ENCODE peak calls at places on chromosomes 5 and 9, in ten cellular contexts. One of them, this sample, is unnamed.

GRCh38 chr5:73278693-73279092 is 105.7 kb downstream of the TMEM174 start:
- DNase-seq in AG09309: no peak
- DNase-seq in cardiac fibroblast: no peak
- DNase-seq in spleen: no peak
- DNase-seq in left lung: no peak
- DNase-seq in brain microvascular endothelial cell: no peak
- DNase-seq in fibroblast of lung: no peak
- DNase-seq in GM23338: no peak
- DNase-seq in sigmoid colon: no peak
- DNase-seq in fibroblast of pulmonary artery: no peak
- DNase-seq in this sample: peak; percentile 53

GRCh38 chr9:78406933-78407332 is 110.0 kb downstream of the PSAT1 start:
- DNase-seq in left lung: peak; percentile 40
- DNase-seq in spleen: no peak
- DNase-seq in GM23338: no peak
- DNase-seq in AG09309: no peak
- DNase-seq in brain microvascular endothelial cell: no peak
- DNase-seq in fibroblast of pulmonary artery: no peak
- DNase-seq in fibroblast of lung: peak; percentile 5
- DNase-seq in cardiac fibroblast: no peak
- DNase-seq in sigmoid colon: no peak
- DNase-seq in this sample: peak; percentile 69

GRCh38 chr5:14851597-14851996 is 20.0 kb downstream of the ANKH start:
- DNase-seq in fibroblast of pulmonary artery: no peak
- DNase-seq in fibroblast of lung: no peak
- DNase-seq in AG09309: no peak
- DNase-seq in spleen: no peak
- DNase-seq in GM23338: no peak
- DNase-seq in left lung: no peak
- DNase-seq in brain microvascular endothelial cell: no peak
- DNase-seq in cardiac fibroblast: no peak
- DNase-seq in sigmoid colon: no peak
- DNase-seq in this sample: no peak

GRCh38 chr9:12875216-12875615 is 100.4 kb downstream of the LURAP1L start:
- DNase-seq in left lung: no peak
- DNase-seq in spleen: no peak
- DNase-seq in GM23338: no peak
- DNase-seq in cardiac fibroblast: peak; percentile 50
- DNase-seq in fibroblast of pulmonary artery: no peak
- DNase-seq in AG09309: no peak
- DNase-seq in sigmoid colon: no peak
- DNase-seq in brain microvascular endothelial cell: no peak
- DNase-seq in fibroblast of lung: peak; percentile 79
- DNase-seq in this sample: no peak

GRCh38 chr9:18325337-18326011 is 148.5 kb upstream of the ADAMTSL1 start:
- DNase-seq in fibroblast of lung: peak; percentile 42
- DNase-seq in spleen: no peak
- DNase-seq in sigmoid colon: no peak
- DNase-seq in AG09309: no peak
- DNase-seq in brain microvascular endothelial cell: no peak
- DNase-seq in left lung: no peak
- DNase-seq in cardiac fibroblast: peak; percentile 58
- DNase-seq in fibroblast of pulmonary artery: no peak
- DNase-seq in GM23338: no peak
- DNase-seq in this sample: no peak

GRCh38 chr5:73369283-73369682 is 79.3 kb downstream of the FOXD1 start:
- DNase-seq in fibroblast of pulmonary artery: no peak
- DNase-seq in GM23338: no peak
- DNase-seq in cardiac fibroblast: no peak
- DNase-seq in brain microvascular endothelial cell: no peak
- DNase-seq in sigmoid colon: no peak
- DNase-seq in spleen: no peak
- DNase-seq in fibroblast of lung: peak; percentile 80
- DNase-seq in AG09309: no peak
- DNase-seq in left lung: no peak
- DNase-seq in this sample: no peak

GRCh38 chr5:56507348-56507930 is 274.3 kb upstream of the ANKRD55 start:
- DNase-seq in brain microvascular endothelial cell: no peak
- DNase-seq in GM23338: no peak
- DNase-seq in AG09309: no peak
- DNase-seq in left lung: no peak
- DNase-seq in fibroblast of pulmonary artery: no peak
- DNase-seq in sigmoid colon: no peak
- DNase-seq in spleen: no peak
- DNase-seq in cardiac fibroblast: no peak
- DNase-seq in fibroblast of lung: no peak
- DNase-seq in this sample: no peak

GRCh38 chr5:133155326-133155969 is 103.6 kb downstream of the HSPA4 start:
- DNase-seq in sigmoid colon: no peak
- DNase-seq in spleen: no peak
- DNase-seq in AG09309: no peak
- DNase-seq in GM23338: no peak
- DNase-seq in fibroblast of pulmonary artery: no peak
- DNase-seq in fibroblast of lung: no peak
- DNase-seq in cardiac fibroblast: no peak
- DNase-seq in left lung: no peak
- DNase-seq in brain microvascular endothelial cell: no peak
- DNase-seq in this sample: no peak

GRCh38 chr5:127820910-127821553 is 117.8 kb downstream of the CCDC192 start:
- DNase-seq in AG09309: peak; percentile 86
- DNase-seq in GM23338: no peak
- DNase-seq in sigmoid colon: no peak
- DNase-seq in brain microvascular endothelial cell: no peak
- DNase-seq in left lung: no peak
- DNase-seq in cardiac fibroblast: no peak
- DNase-seq in spleen: no peak
- DNase-seq in fibroblast of lung: peak; percentile 87
- DNase-seq in fibroblast of pulmonary artery: peak; percentile 22
- DNase-seq in this sample: no peak

GRCh38 chr9:4365055-4365454 is 65.2 kb upstream of the GLIS3 start:
- DNase-seq in left lung: no peak
- DNase-seq in brain microvascular endothelial cell: no peak
- DNase-seq in sigmoid colon: no peak
- DNase-seq in cardiac fibroblast: no peak
- DNase-seq in fibroblast of pulmonary artery: no peak
- DNase-seq in GM23338: no peak
- DNase-seq in spleen: no peak
- DNase-seq in AG09309: no peak
- DNase-seq in fibroblast of lung: no peak
- DNase-seq in this sample: no peak

GRCh38 chr5:180081481-180081880 is 9.9 kb upstream of the RNF130 start:
- DNase-seq in sigmoid colon: no peak
- DNase-seq in left lung: no peak
- DNase-seq in AG09309: no peak
- DNase-seq in brain microvascular endothelial cell: no peak
- DNase-seq in fibroblast of lung: no peak
- DNase-seq in GM23338: no peak
- DNase-seq in fibroblast of pulmonary artery: no peak
- DNase-seq in cardiac fibroblast: no peak
- DNase-seq in spleen: no peak
- DNase-seq in this sample: no peak
- H3K4me3 ChIP-seq in sigmoid colon: no peak overlapping the region
- H3K4me3 ChIP-seq in left lung: no peak overlapping the region
- H3K4me3 ChIP-seq in AG09309: no peak overlapping the region
- H3K4me3 ChIP-seq in brain microvascular endothelial cell: no peak overlapping the region
- H3K4me3 ChIP-seq in fibroblast of lung: no peak overlapping the region
- H3K4me3 ChIP-seq in GM23338: no peak overlapping the region
- H3K4me3 ChIP-seq in fibroblast of pulmonary artery: no peak overlapping the region
- H3K4me3 ChIP-seq in cardiac fibroblast: no peak overlapping the region
- H3K4me3 ChIP-seq in spleen: no peak overlapping the region
- H3K4me3 ChIP-seq in this sample: no peak overlapping the region

GRCh38 chr9:136023401-136024225 is 62.4 kb upstream of the UBAC1 start:
- DNase-seq in left lung: peak; percentile 48
- DNase-seq in GM23338: no peak
- DNase-seq in fibroblast of pulmonary artery: peak; percentile 87
- DNase-seq in fibroblast of lung: peak; percentile 27
- DNase-seq in AG09309: no peak
- DNase-seq in sigmoid colon: peak; percentile 89
- DNase-seq in cardiac fibroblast: peak; percentile 77
- DNase-seq in brain microvascular endothelial cell: peak; percentile 29
- DNase-seq in spleen: peak; percentile 76
- DNase-seq in this sample: peak; percentile 39
- TF ChIP-seq CTCF in left lung: no peak
- TF ChIP-seq CTCF in GM23338: no peak
- TF ChIP-seq CTCF in fibroblast of pulmonary artery: no peak
- TF ChIP-seq CTCF in fibroblast of lung: no peak
- TF ChIP-seq CTCF in AG09309: no peak
- TF ChIP-seq CTCF in sigmoid colon: no peak
- TF ChIP-seq CTCF in cardiac fibroblast: no peak
- TF ChIP-seq CTCF in brain microvascular endothelial cell: no peak
- TF ChIP-seq CTCF in spleen: no peak
- TF ChIP-seq CTCF in this sample: no peak

DNA sequence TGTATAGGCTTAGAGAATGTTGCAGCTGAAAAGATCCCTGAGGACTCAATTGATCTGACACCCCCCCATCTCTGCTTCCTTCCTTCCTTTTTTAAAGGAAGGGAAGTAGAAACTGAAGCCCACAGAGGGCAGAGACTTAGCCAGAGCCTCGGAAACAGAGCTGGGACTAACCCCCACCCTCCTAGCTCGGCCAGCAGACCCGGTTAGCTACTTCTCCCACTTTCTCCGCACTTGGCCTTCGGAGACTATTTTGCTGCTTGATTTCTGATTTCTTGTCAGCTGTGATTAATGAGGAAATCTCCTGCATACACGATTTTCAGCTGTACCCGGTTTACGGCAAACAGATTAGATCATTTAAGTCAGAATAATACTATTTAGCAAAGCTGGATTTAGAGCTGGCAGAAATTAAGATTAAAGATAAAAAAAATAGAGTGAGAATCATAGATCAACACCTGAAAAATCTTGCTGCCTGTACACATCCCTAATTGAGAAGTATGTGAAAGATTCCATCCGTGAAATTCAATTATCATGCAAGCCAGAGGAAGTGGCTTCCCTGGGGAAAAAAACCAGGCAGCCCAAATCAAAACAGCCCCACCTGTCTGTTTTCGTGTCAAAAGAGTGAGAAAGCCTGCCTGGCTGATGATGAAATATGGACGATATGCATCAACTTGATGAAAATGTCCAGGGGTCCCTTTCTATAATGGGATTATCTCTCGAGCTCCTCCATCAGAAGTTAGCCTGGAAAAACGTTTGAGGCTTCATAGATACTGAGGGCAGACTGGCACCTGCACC is 159.5 kb upstream of the SHB start:
- DNase-seq in fibroblast of lung: peak; percentile 11
- DNase-seq in cardiac fibroblast: no peak
- DNase-seq in GM23338: no peak
- DNase-seq in AG09309: no peak
- DNase-seq in spleen: no peak
- DNase-seq in brain microvascular endothelial cell: no peak
- DNase-seq in sigmoid colon: no peak
- DNase-seq in fibroblast of pulmonary artery: no peak
- DNase-seq in left lung: no peak
- DNase-seq in this sample: no peak
- H3K4me3 ChIP-seq in fibroblast of lung: no peak overlapping the region
- H3K4me3 ChIP-seq in cardiac fibroblast: no peak overlapping the region
- H3K4me3 ChIP-seq in GM23338: no peak overlapping the region
- H3K4me3 ChIP-seq in AG09309: no peak overlapping the region
- H3K4me3 ChIP-seq in spleen: no peak overlapping the region
- H3K4me3 ChIP-seq in brain microvascular endothelial cell: no peak overlapping the region
- H3K4me3 ChIP-seq in sigmoid colon: no peak overlapping the region
- H3K4me3 ChIP-seq in fibroblast of pulmonary artery: no peak overlapping the region
- H3K4me3 ChIP-seq in left lung: no peak overlapping the region
- H3K4me3 ChIP-seq in this sample: no peak overlapping the region

GRCh38 chr5:76602094-76602726 is 21.0 kb downstream of the F2RL2 start:
- DNase-seq in AG09309: no peak
- DNase-seq in fibroblast of lung: peak; percentile 30
- DNase-seq in cardiac fibroblast: peak; percentile 59
- DNase-seq in sigmoid colon: no peak
- DNase-seq in left lung: no peak
- DNase-seq in spleen: no peak
- DNase-seq in brain microvascular endothelial cell: peak; percentile 32
- DNase-seq in GM23338: no peak
- DNase-seq in fibroblast of pulmonary artery: peak; percentile 60
- DNase-seq in this sample: no peak
- TF ChIP-seq CTCF in AG09309: peak; percentile 58
- TF ChIP-seq CTCF in fibroblast of lung: peak; percentile 55
- TF ChIP-seq CTCF in cardiac fibroblast: peak; percentile 33
- TF ChIP-seq CTCF in sigmoid colon: no peak
- TF ChIP-seq CTCF in left lung: peak; percentile 12
- TF ChIP-seq CTCF in spleen: no peak
- TF ChIP-seq CTCF in brain microvascular endothelial cell: peak; percentile 68
- TF ChIP-seq CTCF in GM23338: peak; percentile 22
- TF ChIP-seq CTCF in fibroblast of pulmonary artery: peak; percentile 58
- TF ChIP-seq CTCF in this sample: no peak

GRCh38 chr5:140868721-140869554 is at the start of gene PCDHA11:
- DNase-seq in GM23338: peak; percentile 87
- DNase-seq in fibroblast of lung: no peak
- DNase-seq in sigmoid colon: no peak
- DNase-seq in cardiac fibroblast: peak; percentile 10
- DNase-seq in brain microvascular endothelial cell: no peak
- DNase-seq in left lung: no peak
- DNase-seq in spleen: no peak
- DNase-seq in AG09309: no peak
- DNase-seq in fibroblast of pulmonary artery: no peak
- DNase-seq in this sample: peak; percentile 40
- H3K4me3 ChIP-seq in GM23338: peak within 1 kb of the TSS; percentile 59
- H3K4me3 ChIP-seq in fibroblast of lung: no peak within 1 kb of the TSS
- H3K4me3 ChIP-seq in sigmoid colon: no peak within 1 kb of the TSS
- H3K4me3 ChIP-seq in cardiac fibroblast: no peak within 1 kb of the TSS
- H3K4me3 ChIP-seq in brain microvascular endothelial cell: no peak within 1 kb of the TSS
- H3K4me3 ChIP-seq in left lung: peak within 1 kb of the TSS; percentile 25
- H3K4me3 ChIP-seq in spleen: no peak within 1 kb of the TSS
- H3K4me3 ChIP-seq in AG09309: no peak within 1 kb of the TSS
- H3K4me3 ChIP-seq in fibroblast of pulmonary artery: no peak within 1 kb of the TSS
- H3K4me3 ChIP-seq in this sample: no peak within 1 kb of the TSS

DNA sequence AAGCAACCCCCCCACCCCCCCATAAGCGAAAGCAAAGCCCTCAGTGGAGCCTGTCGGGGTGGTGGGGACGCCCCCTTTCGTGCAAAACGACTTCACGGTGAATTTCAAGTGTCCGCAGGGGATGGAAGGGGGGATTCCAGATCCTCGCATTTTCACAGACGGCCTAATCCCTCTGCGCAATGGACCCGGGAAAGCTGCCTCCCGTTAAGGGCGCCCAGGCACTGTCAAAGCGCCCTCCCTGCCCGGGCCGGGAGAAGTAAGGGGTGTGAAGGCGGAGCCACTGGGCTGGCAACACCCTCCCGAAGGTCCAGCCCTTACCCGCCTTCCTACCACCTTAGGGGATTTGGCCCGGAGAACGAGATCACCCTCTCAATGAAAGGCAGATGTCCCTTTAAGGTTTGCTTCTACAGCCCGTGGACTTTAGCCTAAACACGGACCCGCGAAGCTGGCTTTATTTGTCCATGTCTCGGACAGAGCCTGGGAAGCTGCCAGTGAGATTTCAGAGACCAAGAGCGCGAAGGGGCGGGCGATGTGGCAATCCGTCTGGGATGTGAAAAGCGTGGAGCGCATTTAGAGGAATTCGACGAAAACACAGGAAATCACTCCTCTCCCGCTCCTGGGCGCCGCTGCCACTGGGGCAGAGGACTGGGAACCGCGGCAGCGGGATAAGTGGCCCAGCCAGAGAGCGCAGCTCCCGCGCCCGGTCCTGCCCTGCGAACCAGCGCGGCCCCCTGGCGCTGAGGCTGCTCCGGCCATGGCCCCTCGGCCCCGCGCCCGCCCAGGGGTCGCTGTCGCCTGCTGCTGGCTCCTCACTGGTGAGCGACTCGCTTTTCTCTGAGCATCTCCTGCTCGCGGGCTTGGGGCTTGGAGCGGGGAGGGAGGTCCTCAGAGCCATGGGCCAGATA is at the start of the genes ITGA1 and PELO:
- DNase-seq in fibroblast of lung: peak; percentile 76
- DNase-seq in AG09309: peak; percentile 39
- DNase-seq in sigmoid colon: peak; percentile 95
- DNase-seq in spleen: peak; percentile 89
- DNase-seq in left lung: peak; percentile 76
- DNase-seq in GM23338: peak; percentile 86
- DNase-seq in brain microvascular endothelial cell: peak; percentile 83
- DNase-seq in cardiac fibroblast: peak; percentile 84
- DNase-seq in fibroblast of pulmonary artery: peak; percentile 91
- DNase-seq in this sample: peak; percentile 66
- TF ChIP-seq CTCF in fibroblast of lung: peak; percentile 24
- TF ChIP-seq CTCF in AG09309: no peak
- TF ChIP-seq CTCF in sigmoid colon: no peak
- TF ChIP-seq CTCF in spleen: no peak
- TF ChIP-seq CTCF in left lung: no peak
- TF ChIP-seq CTCF in GM23338: peak; percentile 66
- TF ChIP-seq CTCF in brain microvascular endothelial cell: peak; percentile 31
- TF ChIP-seq CTCF in cardiac fibroblast: no peak
- TF ChIP-seq CTCF in fibroblast of pulmonary artery: no peak
- TF ChIP-seq CTCF in this sample: no peak

This sample was measured in body of pancreas.